ENCODE peak calls at places on chromosomes 6 and 20, in eight cellular contexts. J is prostate gland, F is breast epithelium, W is heart left ventricle, A is IMR-90, X is right lobe of liver, L is A549, S is body of pancreas. Y is an unnamed sample.

GRCh38 chr20:23446505-23446904 is 6.2 kb downstream of the CST11 start:
- DNase-seq in L (peak; percentile 62), A (peak; percentile 21), F (no peak), S (peak; percentile 36), J (no peak), W (peak; percentile 41), X (no peak), Y (no peak)

GRCh38 chr6:21220271-21220987 is 373.1 kb upstream of the SOX4 start:
- DNase-seq in S (peak; percentile 24), F (no peak), L (peak; percentile 14), A (no peak), J (peak; percentile 20), W (no peak), X (no peak), Y (no peak)

GRCh38 chr20:3412600-3413392 is 5.3 kb upstream of the DNAAF9 start:
- DNase-seq in X (no peak), L (no peak), S (no peak), J (no peak), W (no peak), F (no peak), A (no peak), Y (no peak)

GRCh38 chr6:41286544-41287346 is at the start of gene TREM1:
- DNase-seq in F (no peak), W (peak; percentile 62), J (no peak), S (peak; percentile 19), L (peak; percentile 13), A (peak; percentile 51), X (no peak), Y (no peak)

GRCh38 chr6:43088654-43089056 is 12.5 kb downstream of the PTK7 start:
- DNase-seq in A (peak; percentile 13), J (peak; percentile 56), F (no peak), W (no peak), S (no peak), X (no peak), L (no peak), Y (no peak)

GRCh38 chr6:161745594-161745993 is 471.7 kb upstream of the AGPAT4 start:
- DNase-seq in F (no peak), W (no peak), X (no peak), S (no peak), L (no peak), J (no peak), A (no peak), Y (no peak)

GRCh38 chr20:4597215-4597614 is 124.5 kb upstream of the PRND start:
- DNase-seq in X (no peak), S (no peak), J (no peak), F (no peak), W (no peak), L (no peak), A (no peak), Y (no peak)

GRCh38 chr6:110816677-110817076 is 1.4 kb upstream of the CDK19 start:
- DNase-seq in X (no peak), J (no peak), A (no peak), S (no peak), F (no peak), W (no peak), L (no peak), Y (no peak)

GRCh38 chr6:38686270-38687042 is 16.5 kb downstream of the GLO1 start:
- DNase-seq in L (no peak), F (no peak), X (no peak), A (peak; percentile 20), S (no peak), J (no peak), W (no peak), Y (no peak)

GRCh38 chr6:226516-227073 is 65.7 kb upstream of the DUSP22 start:
- DNase-seq in W (no peak), A (no peak), F (no peak), L (no peak), X (no peak), J (no peak), S (no peak), Y (no peak)

DNA sequence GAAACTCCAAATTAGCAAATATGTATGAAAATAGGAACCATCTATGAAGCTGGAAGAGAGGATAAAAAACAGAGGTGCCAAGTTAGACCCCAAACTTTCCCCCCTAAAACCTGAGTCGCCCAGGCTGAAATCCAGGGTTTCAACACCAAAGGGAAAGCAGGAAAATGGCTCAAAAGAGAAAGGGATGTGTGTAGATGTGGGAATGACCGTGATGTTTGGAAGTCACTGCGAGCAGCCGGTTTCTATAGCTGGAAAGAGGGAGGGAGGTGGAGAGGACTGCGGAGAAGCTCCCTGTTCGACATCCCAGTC is 4.5 kb downstream of the RING1 start:
- DNase-seq in L (no peak), F (no peak), S (no peak), W (no peak), X (no peak), J (no peak), A (no peak), Y (no peak)
- TF ChIP-seq POLR2A in L (no peak), F (no peak), S (no peak), W (no peak), X (no peak), J (no peak), A (no peak), Y (no peak)

GRCh38 chr6:44260451-44261297 is 3.3 kb upstream of the SLC35B2 start:
- DNase-seq in W (no peak), X (no peak), A (no peak), F (no peak), S (no peak), L (no peak), J (no peak), Y (no peak)

GRCh38 chr6:44261581-44261980 is 3.8 kb downstream of the NFKBIE start:
- DNase-seq in A (no peak), S (no peak), F (no peak), X (peak; percentile 49), L (no peak), J (no peak), W (no peak), Y (no peak)

GRCh38 chr6:44264154-44265002 is 973 bp downstream of the NFKBIE start:
- DNase-seq in S (no peak), A (peak; percentile 31), L (no peak), J (no peak), F (no peak), W (peak; percentile 52), X (peak; percentile 77), Y (no peak)

GRCh38 chr6:44263357-44264100 is 1.8 kb downstream of the NFKBIE start:
- DNase-seq in L (peak; percentile 24), A (peak; percentile 55), X (peak; percentile 60), W (no peak), S (peak; percentile 61), J (no peak), F (no peak), Y (no peak)

GRCh38 chr6:44262467-44263356 is 2.6 kb downstream of the NFKBIE start:
- DNase-seq in S (no peak), A (no peak), X (peak; percentile 52), W (no peak), F (no peak), L (no peak), J (no peak), Y (no peak)
- TF ChIP-seq POLR2A in S (no peak), A (no peak), X (no peak), W (no peak), F (no peak), L (no peak), J (no peak), Y (peak; percentile 9)

DNA sequence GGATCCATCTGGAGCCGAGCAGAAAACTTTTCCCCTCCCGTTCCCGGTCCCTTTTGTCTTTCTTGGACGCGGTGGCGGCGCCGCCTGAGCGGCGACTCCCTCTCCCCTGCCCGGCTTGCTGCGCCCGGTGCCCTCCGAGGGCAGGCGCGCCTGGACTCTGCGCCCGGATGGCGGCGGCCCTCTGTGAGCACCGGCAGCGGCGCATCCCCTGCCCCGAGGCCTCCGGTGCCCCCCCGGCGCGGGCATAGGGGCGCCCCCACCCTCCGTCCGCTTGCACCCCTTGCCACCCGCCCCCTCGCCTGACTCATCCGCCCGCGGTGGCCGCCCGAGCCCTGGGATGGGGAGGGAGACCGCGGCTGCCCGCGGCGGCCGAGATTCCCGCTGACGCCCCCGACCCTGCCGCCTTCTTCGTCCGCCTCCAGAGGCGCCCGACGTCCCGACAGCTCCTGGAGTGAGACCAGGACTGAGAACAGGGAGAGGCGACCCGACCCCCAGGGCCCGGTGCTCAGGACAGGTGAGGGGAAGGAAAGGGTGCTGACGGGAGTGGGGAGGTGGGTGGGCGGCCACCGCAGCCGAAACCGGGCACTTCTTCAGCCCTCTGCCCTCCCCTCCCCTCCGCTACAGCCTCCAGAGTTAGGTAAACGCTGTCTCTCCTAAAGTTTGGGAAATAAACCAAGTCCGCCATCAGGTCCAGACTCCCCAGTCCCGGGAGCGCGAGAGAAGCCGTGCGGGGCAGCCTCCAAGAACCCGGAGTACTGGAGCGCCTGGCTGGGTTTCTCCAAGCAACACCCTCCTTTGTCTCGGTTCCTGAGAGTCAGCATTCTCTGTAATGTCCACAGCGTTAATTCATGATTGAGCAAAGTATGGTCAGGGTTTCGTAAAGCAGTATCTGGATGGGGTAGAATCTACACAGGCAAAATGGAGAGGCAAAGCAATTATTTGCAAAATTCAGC is at the start of gene TMEM200A:
- DNase-seq in L (no peak), J (no peak), A (peak; percentile 51), S (peak; percentile 17), W (peak; percentile 26), F (peak; percentile 53), X (peak; percentile 52), Y (peak; percentile 11)
- TF ChIP-seq POLR2A in L (no peak), J (no peak), A (peak; percentile 47), S (no peak), W (no peak), F (no peak), X (no peak), Y (no peak)

GRCh38 chr6:30212865-30213653 is at the start of gene TRIM26:
- DNase-seq in W (peak; percentile 98), F (peak; percentile 99), J (peak; percentile 99), S (peak; percentile 98), L (peak; percentile 93), X (peak; percentile 98), A (peak; percentile 95), Y (peak; percentile 98)
- TF ChIP-seq POLR2A in W (peak; percentile 99), F (peak; percentile 97), J (peak; percentile 99), S (peak; percentile 96), L (peak; percentile 60), X (peak; percentile 99), A (peak; percentile 85), Y (peak; percentile 77)

DNA sequence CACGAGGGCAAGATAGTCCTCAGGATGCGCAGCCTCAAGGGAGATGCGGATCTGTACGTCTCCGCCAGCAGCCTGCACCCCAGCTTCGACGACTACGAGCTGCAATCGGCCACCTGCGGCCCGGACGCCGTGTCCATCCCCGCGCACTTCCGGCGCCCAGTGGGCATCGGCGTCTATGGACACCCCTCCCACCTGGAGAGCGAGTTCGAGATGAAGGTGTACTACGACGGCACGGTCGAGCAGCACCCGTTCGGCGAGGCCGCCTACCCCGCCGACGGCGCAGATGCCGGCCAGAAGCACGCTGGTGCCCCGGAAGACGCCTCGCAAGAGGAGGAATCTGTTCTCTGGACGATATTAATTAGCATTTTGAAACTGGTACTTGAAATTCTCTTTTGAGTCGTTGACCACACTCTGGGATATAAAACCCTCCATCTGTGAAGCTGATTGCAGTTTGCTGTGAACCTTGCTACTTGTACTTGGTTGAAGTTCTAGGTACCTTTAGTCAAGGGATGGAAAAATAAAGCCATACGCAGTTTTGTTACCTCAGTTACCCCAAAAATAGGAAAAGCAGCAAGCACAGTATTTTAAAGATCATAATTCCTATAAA is 817 bp downstream of the C6orf120 start:
- DNase-seq in S (peak; percentile 29), W (no peak), L (no peak), F (no peak), A (peak; percentile 19), X (peak; percentile 66), J (peak; percentile 9), Y (no peak)
- TF ChIP-seq POLR2A in S (no peak), W (no peak), L (peak; percentile 42), F (no peak), A (no peak), X (no peak), J (no peak), Y (no peak)

GRCh38 chr6:119078449-119079287 is at the start of gene FAM184A:
- DNase-seq in A (peak; percentile 48), W (peak; percentile 50), L (peak; percentile 33), X (peak; percentile 78), S (peak; percentile 74), J (peak; percentile 51), F (peak; percentile 70), Y (peak; percentile 23)
- TF ChIP-seq POLR2A in A (no peak), W (no peak), L (no peak), X (peak; percentile 25), S (peak; percentile 41), J (peak; percentile 46), F (no peak), Y (no peak)

Y was measured in H54.